ENCODE peak calls at places on chromosomes 4 and X, in seven cellular contexts. W is cardiac muscle cell, R is fibroblast of lung, M is MM.1S, L is AG10803, U is GM20000, Z is endothelial cell. V is an unnamed sample.
A peak's percentile ranks its signal among the peaks of the same experiment; 100 is the strongest.

GRCh38 chrX:45540181-45540580 is 339.5 kb upstream of the DIPK2B start:
- DNase-seq in Z (no peak), L (peak; percentile 64), M (no peak), W (no peak), R (peak; percentile 20), U (no peak), V (no peak)

GRCh38 chrX:134416106-134416505 is 43.9 kb upstream of the HPRT1 start:
- DNase-seq in Z (no peak), L (no peak), M (no peak), U (no peak), R (no peak), W (no peak), V (no peak)

GRCh38 chrX:44669626-44670025 is 127.0 kb upstream of the FUNDC1 start:
- DNase-seq in Z (no peak), R (no peak), W (no peak), U (no peak), M (no peak), L (no peak), V (no peak)

GRCh38 chrX:149453911-149454820 is 50.9 kb downstream of the IDS start:
- DNase-seq in Z (no peak), U (no peak), W (no peak), L (peak; percentile 45), R (no peak), M (no peak), V (no peak)

GRCh38 chrX:69396916-69397315 is 107.2 kb upstream of the NALF2 start:
- DNase-seq in R (no peak), W (no peak), Z (no peak), M (no peak), U (no peak), L (no peak), V (no peak)

GRCh38 chr4:89048906-89049601 is 7.9 kb downstream of the FAM13A start:
- DNase-seq in R (no peak), W (no peak), M (no peak), L (peak; percentile 31), U (no peak), Z (no peak), V (no peak)

GRCh38 chr4:13340672-13341071 is 143.5 kb downstream of the RAB28 start:
- DNase-seq in W (no peak), R (no peak), L (no peak), Z (no peak), M (no peak), U (no peak), V (no peak)

GRCh38 chr4:112183252-112183651 is 38.0 kb downstream of the FAM241A start:
- DNase-seq in Z (no peak), R (peak; percentile 67), L (peak; percentile 22), U (no peak), M (no peak), W (peak; percentile 71), V (no peak)

GRCh38 chr4:122758033-122758432 is 25.5 kb downstream of the BBS12 start:
- DNase-seq in W (peak; percentile 58), L (peak; percentile 58), M (peak; percentile 52), U (peak; percentile 20), Z (no peak), R (no peak), V (peak; percentile 33)

GRCh38 chr4:106851686-106852085 is 184.4 kb downstream of the DKK2 start:
- DNase-seq in W (no peak), L (peak; percentile 86), U (no peak), M (no peak), R (no peak), Z (no peak), V (no peak)

GRCh38 chr4:147822128-147822527 is 90.2 kb downstream of the ARHGAP10 start:
- DNase-seq in R (peak; percentile 72), M (no peak), L (peak; percentile 90), W (peak; percentile 97), Z (no peak), U (no peak), V (no peak)

GRCh38 chrX:102712216-102712966 is at the start of gene GPRASP2:
- DNase-seq in L (peak; percentile 15), W (peak; percentile 30), U (no peak), R (peak; percentile 23), M (no peak), Z (peak; percentile 36), V (peak; percentile 25)

GRCh38 chr4:107855723-107856122 is 31.0 kb downstream of the SGMS2 start:
- DNase-seq in R (no peak), U (no peak), W (no peak), Z (no peak), M (no peak), L (no peak), V (no peak)

GRCh38 chr4:99156992-99157391 is 12.9 kb upstream of the ADH4 start:
- DNase-seq in W (no peak), M (no peak), R (no peak), L (no peak), U (no peak), Z (no peak), V (no peak)

GRCh38 chrX:136030357-136031225 is 45.4 kb downstream of the SLC9A6 start:
- DNase-seq in U (no peak), R (peak; percentile 94), L (peak; percentile 92), Z (no peak), W (peak; percentile 62), M (peak; percentile 65), V (no peak)

GRCh38 chr4:108030332-108030731 is 40.6 kb downstream of the HADH start:
- DNase-seq in R (peak; percentile 64), W (peak; percentile 77), L (peak; percentile 79), Z (peak; percentile 65), U (peak; percentile 66), M (peak; percentile 88), V (peak; percentile 76)

GRCh38 chr4:183163135-183163534 is 64.1 kb downstream of the WWC2 start:
- DNase-seq in M (no peak), W (no peak), L (no peak), U (no peak), Z (no peak), R (no peak), V (no peak)

GRCh38 chrX:99603076-99603814 is 806.8 kb downstream of the PCDH19 start:
- DNase-seq in W (no peak), M (no peak), R (no peak), U (no peak), L (no peak), Z (no peak), V (no peak)

GRCh38 chrX:15493118-15494082 is at the start of gene PIR:
- DNase-seq in M (peak; percentile 85), Z (peak; percentile 75), W (peak; percentile 83), U (peak; percentile 69), R (peak; percentile 77), L (peak; percentile 62), V (peak; percentile 84)
- TF ChIP-seq CTCF in M (peak; percentile 53), Z (peak; percentile 26), W (peak; percentile 46), U (peak; percentile 39), R (peak; percentile 23), L (peak; percentile 34), V (peak; percentile 51)

GRCh38 chr4:47000406-47000805 is 7.0 kb upstream of the GABRA4 start:
- DNase-seq in R (no peak), M (no peak), Z (no peak), W (no peak), L (no peak), U (no peak), V (no peak)

GRCh38 chr4:46999584-46999983 is 6.2 kb upstream of the GABRA4 start:
- DNase-seq in Z (no peak), R (peak; percentile 34), L (no peak), M (no peak), W (peak; percentile 52), U (no peak), V (no peak)

GRCh38 chr4:47002593-47002992 is 9.2 kb upstream of the GABRA4 start:
- DNase-seq in U (no peak), M (no peak), R (peak; percentile 29), W (peak; percentile 15), Z (no peak), L (no peak), V (no peak)
- TF ChIP-seq CTCF in U (no peak), M (peak; percentile 37), R (peak; percentile 38), W (peak; percentile 34), Z (no peak), L (no peak), V (peak; percentile 10)

DNA sequence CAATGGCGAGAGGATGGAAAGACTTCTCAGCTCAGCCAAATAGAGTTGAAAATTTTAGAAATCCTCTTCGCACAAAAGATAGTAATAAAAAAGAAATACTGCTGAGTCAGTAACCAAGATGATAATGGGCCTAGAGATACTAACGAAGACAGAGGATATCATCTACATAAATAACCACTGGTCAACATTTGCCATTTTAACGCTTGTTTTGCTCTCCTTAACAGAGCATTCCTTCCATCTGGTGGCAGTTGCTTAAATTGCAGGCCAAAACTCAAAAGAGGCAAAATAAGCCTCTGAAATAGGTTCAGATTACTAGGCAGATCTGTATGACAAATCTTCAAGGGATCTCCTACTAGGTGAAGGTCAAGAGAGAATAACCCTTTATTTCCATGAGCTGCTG is 51.7 kb upstream of the MCF2 start:
- DNase-seq in Z (peak; percentile 12), M (peak; percentile 46), L (peak; percentile 26), W (peak; percentile 39), U (no peak), R (peak; percentile 14), V (no peak)
- TF ChIP-seq CTCF in Z (peak; percentile 54), M (peak; percentile 52), L (peak; percentile 60), W (peak; percentile 43), U (no peak), R (peak; percentile 47), V (peak; percentile 18)

GRCh38 chr4:15147709-15148651 is 145.7 kb downstream of the CPEB2 start:
- DNase-seq in R (no peak), U (no peak), Z (no peak), M (no peak), W (peak; percentile 38), L (peak; percentile 21), V (no peak)
- TF ChIP-seq CTCF in R (no peak), U (no peak), Z (no peak), M (no peak), W (no peak), L (no peak), V (no peak)

DNA sequence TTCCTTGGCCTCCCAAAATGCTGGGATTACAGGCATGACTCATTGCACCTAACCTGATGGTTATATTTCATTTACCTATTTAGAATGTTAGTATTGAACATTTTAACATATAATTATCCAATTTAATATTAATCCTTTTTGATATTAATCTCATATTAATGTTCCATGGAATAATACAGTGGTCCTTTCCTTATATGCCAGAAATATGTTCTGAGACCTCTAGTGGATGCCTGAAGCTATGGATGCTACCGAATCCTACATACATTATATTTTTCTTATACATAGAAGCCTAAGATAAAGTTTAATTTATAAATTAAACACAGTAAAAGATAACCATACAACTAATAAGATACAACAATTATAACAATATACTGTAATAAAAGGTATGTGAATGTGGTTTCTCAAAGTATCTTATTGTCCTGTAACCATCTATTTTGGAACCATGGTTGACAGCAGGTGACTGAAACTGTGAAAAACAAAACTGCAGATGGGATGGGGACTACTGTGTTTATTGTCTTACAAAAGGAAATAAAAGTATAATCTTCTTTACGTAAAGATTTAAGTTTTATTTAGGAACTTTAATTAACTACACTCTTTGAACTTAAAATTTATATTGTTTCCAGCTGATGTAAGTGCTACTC is 431.4 kb downstream of the GRID2 start:
- DNase-seq in W (no peak), Z (no peak), L (no peak), M (peak; percentile 52), U (no peak), R (no peak), V (no peak)
- TF ChIP-seq CTCF in W (no peak), Z (no peak), L (no peak), M (peak; percentile 25), U (no peak), R (no peak), V (no peak)

GRCh38 chr4:6640292-6641163 is at the start of gene MRFAP1:
- DNase-seq in L (peak; percentile 94), Z (peak; percentile 91), M (peak; percentile 96), W (peak; percentile 96), R (peak; percentile 96), U (peak; percentile 94), V (peak; percentile 97)
- TF ChIP-seq CTCF in L (no peak), Z (no peak), M (no peak), W (no peak), R (no peak), U (no peak), V (no peak)

V was measured in GM13976.